ENCODE peak calls at places on chromosomes 7 and 10, in four cellular contexts. One of them, this sample, is unnamed.

GRCh38 chr7:151415375-151416112 is 5.7 kb upstream of the WDR86 start:
- DNase-seq in NCI-H1092: peak
- DNase-seq in C1 segment of cervical spinal cord: no peak
- DNase-seq in stimulated activated CD8-positive, alpha-beta memory T cell treated with anti-CD3 and anti-CD28 coated beads, Interleukin-12 subunit alpha, Interleukin-12 subunit beta, amount 100 ng/mL, for 4 hours: no peak
- DNase-seq in this sample: no peak

GRCh38 chr10:117970962-117971361 is 75.8 kb downstream of the RAB11FIP2 start:
- DNase-seq in NCI-H1092: no peak
- DNase-seq in stimulated activated CD8-positive, alpha-beta memory T cell treated with anti-CD3 and anti-CD28 coated beads, Interleukin-12 subunit alpha, Interleukin-12 subunit beta, amount 100 ng/mL, for 4 hours: no peak
- DNase-seq in C1 segment of cervical spinal cord: no peak
- DNase-seq in this sample: no peak

GRCh38 chr10:78914502-78915330 is 154.1 kb upstream of the ZMIZ1 start:
- DNase-seq in stimulated activated CD8-positive, alpha-beta memory T cell treated with anti-CD3 and anti-CD28 coated beads, Interleukin-12 subunit alpha, Interleukin-12 subunit beta, amount 100 ng/mL, for 4 hours: no peak
- DNase-seq in NCI-H1092: no peak
- DNase-seq in C1 segment of cervical spinal cord: no peak
- DNase-seq in this sample: no peak

GRCh38 chr10:76430330-76430729 is 998.9 kb downstream of the LRMDA start:
- DNase-seq in C1 segment of cervical spinal cord: no peak
- DNase-seq in NCI-H1092: no peak
- DNase-seq in stimulated activated CD8-positive, alpha-beta memory T cell treated with anti-CD3 and anti-CD28 coated beads, Interleukin-12 subunit alpha, Interleukin-12 subunit beta, amount 100 ng/mL, for 4 hours: no peak
- DNase-seq in this sample: no peak

GRCh38 chr7:84092207-84092606 is 102.4 kb downstream of the SEMA3A start:
- DNase-seq in NCI-H1092: no peak
- DNase-seq in stimulated activated CD8-positive, alpha-beta memory T cell treated with anti-CD3 and anti-CD28 coated beads, Interleukin-12 subunit alpha, Interleukin-12 subunit beta, amount 100 ng/mL, for 4 hours: no peak
- DNase-seq in C1 segment of cervical spinal cord: no peak
- DNase-seq in this sample: no peak

GRCh38 chr10:132861116-132861691 is 75.3 kb upstream of the NKX6-2 start:
- DNase-seq in stimulated activated CD8-positive, alpha-beta memory T cell treated with anti-CD3 and anti-CD28 coated beads, Interleukin-12 subunit alpha, Interleukin-12 subunit beta, amount 100 ng/mL, for 4 hours: no peak
- DNase-seq in NCI-H1092: no peak
- DNase-seq in C1 segment of cervical spinal cord: no peak
- DNase-seq in this sample: no peak

GRCh38 chr10:29713450-29713849 is 78.7 kb upstream of the SVIL start:
- DNase-seq in NCI-H1092: no peak
- DNase-seq in stimulated activated CD8-positive, alpha-beta memory T cell treated with anti-CD3 and anti-CD28 coated beads, Interleukin-12 subunit alpha, Interleukin-12 subunit beta, amount 100 ng/mL, for 4 hours: no peak
- DNase-seq in C1 segment of cervical spinal cord: no peak
- DNase-seq in this sample: no peak

GRCh38 chr7:10973942-10974716 is 457 bp downstream of the PHF14 start:
- DNase-seq in stimulated activated CD8-positive, alpha-beta memory T cell treated with anti-CD3 and anti-CD28 coated beads, Interleukin-12 subunit alpha, Interleukin-12 subunit beta, amount 100 ng/mL, for 4 hours: no peak
- DNase-seq in C1 segment of cervical spinal cord: peak
- DNase-seq in NCI-H1092: peak
- DNase-seq in this sample: peak

GRCh38 chr7:129884495-129884894 is 68.3 kb downstream of the UBE2H start:
- DNase-seq in C1 segment of cervical spinal cord: no peak
- DNase-seq in stimulated activated CD8-positive, alpha-beta memory T cell treated with anti-CD3 and anti-CD28 coated beads, Interleukin-12 subunit alpha, Interleukin-12 subunit beta, amount 100 ng/mL, for 4 hours: no peak
- DNase-seq in NCI-H1092: no peak
- DNase-seq in this sample: no peak

GRCh38 chr7:44138698-44139097 is 2.4 kb downstream of the MYL7 start:
- DNase-seq in NCI-H1092: no peak
- DNase-seq in C1 segment of cervical spinal cord: no peak
- DNase-seq in stimulated activated CD8-positive, alpha-beta memory T cell treated with anti-CD3 and anti-CD28 coated beads, Interleukin-12 subunit alpha, Interleukin-12 subunit beta, amount 100 ng/mL, for 4 hours: no peak
- DNase-seq in this sample: no peak

GRCh38 chr7:47349401-47349800 is 232.5 kb downstream of the TNS3 start:
- DNase-seq in C1 segment of cervical spinal cord: no peak
- DNase-seq in stimulated activated CD8-positive, alpha-beta memory T cell treated with anti-CD3 and anti-CD28 coated beads, Interleukin-12 subunit alpha, Interleukin-12 subunit beta, amount 100 ng/mL, for 4 hours: no peak
- DNase-seq in NCI-H1092: no peak
- DNase-seq in this sample: no peak

GRCh38 chr10:71795248-71795647 is 21.9 kb upstream of the VSIR start:
- DNase-seq in C1 segment of cervical spinal cord: no peak
- DNase-seq in NCI-H1092: no peak
- DNase-seq in stimulated activated CD8-positive, alpha-beta memory T cell treated with anti-CD3 and anti-CD28 coated beads, Interleukin-12 subunit alpha, Interleukin-12 subunit beta, amount 100 ng/mL, for 4 hours: no peak
- DNase-seq in this sample: no peak

GRCh38 chr10:97701438-97702064 is 12.0 kb upstream of the MARVELD1 start:
- DNase-seq in stimulated activated CD8-positive, alpha-beta memory T cell treated with anti-CD3 and anti-CD28 coated beads, Interleukin-12 subunit alpha, Interleukin-12 subunit beta, amount 100 ng/mL, for 4 hours: no peak
- DNase-seq in C1 segment of cervical spinal cord: peak
- DNase-seq in NCI-H1092: peak
- DNase-seq in this sample: peak

GRCh38 chr7:7920481-7920880 is 48.1 kb upstream of the GLCCI1 start:
- DNase-seq in stimulated activated CD8-positive, alpha-beta memory T cell treated with anti-CD3 and anti-CD28 coated beads, Interleukin-12 subunit alpha, Interleukin-12 subunit beta, amount 100 ng/mL, for 4 hours: no peak
- DNase-seq in NCI-H1092: no peak
- DNase-seq in C1 segment of cervical spinal cord: no peak
- DNase-seq in this sample: no peak

GRCh38 chr7:88200793-88201192 is 19.0 kb downstream of the SRI start:
- DNase-seq in C1 segment of cervical spinal cord: peak
- DNase-seq in stimulated activated CD8-positive, alpha-beta memory T cell treated with anti-CD3 and anti-CD28 coated beads, Interleukin-12 subunit alpha, Interleukin-12 subunit beta, amount 100 ng/mL, for 4 hours: no peak
- DNase-seq in NCI-H1092: peak
- DNase-seq in this sample: peak

GRCh38 chr7:22730921-22731654 is 4.1 kb downstream of the IL6 start:
- DNase-seq in NCI-H1092: no peak
- DNase-seq in stimulated activated CD8-positive, alpha-beta memory T cell treated with anti-CD3 and anti-CD28 coated beads, Interleukin-12 subunit alpha, Interleukin-12 subunit beta, amount 100 ng/mL, for 4 hours: no peak
- DNase-seq in C1 segment of cervical spinal cord: no peak
- DNase-seq in this sample: no peak

GRCh38 chr7:151386301-151387160 is 23.3 kb downstream of the WDR86 start:
- DNase-seq in C1 segment of cervical spinal cord: peak
- DNase-seq in NCI-H1092: no peak
- DNase-seq in stimulated activated CD8-positive, alpha-beta memory T cell treated with anti-CD3 and anti-CD28 coated beads, Interleukin-12 subunit alpha, Interleukin-12 subunit beta, amount 100 ng/mL, for 4 hours: no peak
- DNase-seq in this sample: no peak

GRCh38 chr7:98613601-98614425 is 3.3 kb upstream of the NPTX2 start:
- DNase-seq in stimulated activated CD8-positive, alpha-beta memory T cell treated with anti-CD3 and anti-CD28 coated beads, Interleukin-12 subunit alpha, Interleukin-12 subunit beta, amount 100 ng/mL, for 4 hours: no peak
- DNase-seq in NCI-H1092: no peak
- DNase-seq in C1 segment of cervical spinal cord: no peak
- DNase-seq in this sample: peak

This sample was measured in NCI-H2227 treated with DMSO at 0.1 percent for 48 hours.